ENCODE peak calls at places on chromosomes 11 and 22, in four cellular contexts. I is GM23338, Y is HCT116, J is stomach. L is an unnamed sample.

GRCh38 chr11:69508974-69509373 is 27.5 kb downstream of the LINC01488 start:
- DNase-seq in I (no peak), Y (no peak), J (no peak), L (peak)

GRCh38 chr11:69930081-69931059 is 111.2 kb upstream of the FGF3 start:
- DNase-seq in I (no peak), Y (no peak), J (no peak), L (no peak)

GRCh38 chr22:30875481-30876215 is 92.9 kb downstream of the MORC2 start:
- DNase-seq in I (no peak), Y (no peak), J (no peak), L (no peak)

GRCh38 chr11:71342116-71342515 is 89.7 kb upstream of the SHANK2 start:
- DNase-seq in I (no peak), Y (no peak), J (no peak), L (no peak)

GRCh38 chr11:117828641-117829368 is 4.3 kb upstream of the FXYD2 start:
- DNase-seq in I (no peak), Y (no peak), J (peak), L (peak)

GRCh38 chr11:115616941-115617340 is 112.7 kb upstream of the CADM1 start:
- DNase-seq in I (no peak), Y (no peak), J (no peak), L (no peak)

GRCh38 chr11:62923634-62924411 is 2.7 kb upstream of the CHRM1 start:
- DNase-seq in I (peak), Y (no peak), J (no peak), L (no peak)

GRCh38 chr11:134469627-134470026 is 57.6 kb upstream of the B3GAT1 start:
- DNase-seq in I (peak), Y (peak), J (no peak), L (no peak)

GRCh38 chr22:27170491-27170890 is 513.1 kb downstream of the MIAT start:
- DNase-seq in I (no peak), Y (peak), J (no peak), L (peak)

GRCh38 chr11:121595717-121596156 is 143.0 kb upstream of the SORL1-AS1 start:
- DNase-seq in I (no peak), Y (peak), J (no peak), L (no peak)

GRCh38 chr11:1906623-1907423 is 12.7 kb upstream of the TNNT3 start:
- DNase-seq in I (peak), Y (no peak), J (no peak), L (no peak)

GRCh38 chr11:11520231-11521015 is 101.4 kb downstream of the GALNT18 start:
- DNase-seq in I (peak), Y (no peak), J (no peak), L (no peak)

GRCh38 chr22:26709617-26710390 is 52.4 kb downstream of the MIAT start:
- DNase-seq in I (no peak), Y (no peak), J (no peak), L (no peak)

GRCh38 chr11:78662811-78663210 is 88.1 kb upstream of the NARS2 start:
- DNase-seq in I (no peak), Y (no peak), J (no peak), L (no peak)

GRCh38 chr22:48226026-48227013 is 1463.9 kb downstream of the TBC1D22A start:
- DNase-seq in I (no peak), Y (no peak), J (no peak), L (no peak)

GRCh38 chr11:117011541-117011908 is 86.7 kb downstream of the SIK3 start:
- DNase-seq in I (no peak), Y (no peak), J (no peak), L (no peak)

GRCh38 chr11:45673441-45673840 is 8.0 kb upstream of the CHST1 start:
- DNase-seq in I (no peak), Y (no peak), J (no peak), L (no peak)

GRCh38 chr11:72553748-72554147 is 119.4 kb upstream of the CLPB start:
- DNase-seq in I (peak), Y (no peak), J (no peak), L (no peak)

DNA sequence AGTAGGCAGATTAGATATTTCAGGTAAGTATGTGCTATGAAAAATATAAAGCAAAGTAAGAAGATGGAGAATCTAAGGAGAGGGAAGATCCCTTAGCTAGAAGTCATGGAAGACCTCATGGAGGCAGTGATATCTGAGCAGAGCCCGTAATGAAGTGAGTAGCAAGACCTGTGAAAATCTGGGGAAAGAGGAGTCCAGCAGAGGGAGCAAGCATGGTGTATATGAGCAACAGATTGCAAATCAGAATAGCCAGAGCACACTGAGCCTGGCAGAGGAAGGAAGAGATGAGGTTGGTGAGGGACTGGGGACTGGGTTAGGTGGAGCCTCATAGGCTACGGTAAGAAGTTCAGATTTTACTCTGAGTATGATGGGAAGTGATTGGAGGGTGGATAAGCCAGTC is 9.4 kb downstream of the LHFPL7 start:
- DNase-seq in I (peak), Y (no peak), J (no peak), L (peak)
- TF ChIP-seq CTCF in I (peak), Y (peak), J (peak), L (peak)

GRCh38 chr11:128689946-128690745 is 3.7 kb upstream of the FLI1 start:
- DNase-seq in I (peak), Y (no peak), J (no peak), L (no peak)
- TF ChIP-seq POLR2AphosphoS5 in I (no peak), Y (no peak), J (no peak), L (no peak)

GRCh38 chr11:107453594-107454286 is 3.9 kb downstream of the CWF19L2 start:
- DNase-seq in I (no peak), Y (no peak), J (no peak), L (no peak)

GRCh38 chr11:107457205-107457557 is 444 bp downstream of the CWF19L2 start:
- DNase-seq in I (peak), Y (no peak), J (no peak), L (no peak)

GRCh38 chr11:107457558-107458271 is at the start of gene CWF19L2:
- DNase-seq in I (peak), Y (peak), J (peak), L (peak)
- TF ChIP-seq CTCF in I (no peak), Y (no peak), J (no peak), L (no peak)

GRCh38 chr11:40391679-40392078 is 1067.8 kb downstream of the LRRC4C start:
- DNase-seq in I (no peak), Y (no peak), J (no peak), L (no peak)

GRCh38 chr11:40388097-40388818 is 1071.2 kb downstream of the LRRC4C start:
- DNase-seq in I (no peak), Y (no peak), J (no peak), L (no peak)

GRCh38 chr11:40381481-40381880 is 1078.0 kb downstream of the LRRC4C start:
- DNase-seq in I (no peak), Y (no peak), J (no peak), L (no peak)

GRCh38 chr11:40384991-40385390 is 1074.5 kb downstream of the LRRC4C start:
- DNase-seq in I (no peak), Y (no peak), J (no peak), L (no peak)

GRCh38 chr11:40387240-40387980 is 1072.0 kb downstream of the LRRC4C start:
- DNase-seq in I (no peak), Y (no peak), J (no peak), L (no peak)
- TF ChIP-seq POLR2AphosphoS5 in I (no peak), Y (no peak), J (no peak), L (no peak)

DNA sequence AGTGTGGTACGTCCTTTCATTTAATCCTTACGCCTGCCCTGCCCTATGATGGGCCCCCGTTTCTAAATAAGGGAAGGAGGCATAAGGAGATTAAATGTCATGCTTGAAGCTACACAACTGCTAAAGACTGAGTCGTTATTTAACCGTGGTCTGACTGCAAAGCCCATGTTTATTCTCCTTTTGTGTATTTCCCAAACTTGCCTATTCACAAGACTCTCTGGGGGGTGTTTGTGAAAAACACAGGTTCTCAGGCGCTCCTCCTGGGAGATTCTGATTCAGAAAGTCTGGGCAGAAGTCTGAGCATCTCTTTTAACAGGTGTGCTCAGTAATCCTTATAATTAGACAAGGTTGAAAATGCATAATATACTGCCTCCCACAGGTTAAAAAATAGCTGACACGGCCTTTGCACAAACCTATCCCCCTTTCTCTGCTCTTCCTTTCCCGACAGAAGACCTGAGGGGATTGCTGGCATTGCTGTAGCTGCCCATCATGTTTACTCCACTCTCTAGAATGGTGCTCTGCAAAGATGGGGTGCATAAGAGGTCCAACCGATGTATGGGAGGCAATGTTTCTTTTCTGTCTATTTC is 56.4 kb upstream of the ZBTB44 start:
- DNase-seq in I (peak), Y (no peak), J (no peak), L (no peak)
- TF ChIP-seq CTCF in I (peak), Y (peak), J (no peak), L (no peak)

GRCh38 chr22:36286096-36286957 is 33.4 kb downstream of the APOL1 start:
- DNase-seq in I (peak), Y (peak), J (peak), L (peak)
- TF ChIP-seq POLR2AphosphoS5 in I (no peak), Y (no peak), J (no peak), L (peak)

DNA sequence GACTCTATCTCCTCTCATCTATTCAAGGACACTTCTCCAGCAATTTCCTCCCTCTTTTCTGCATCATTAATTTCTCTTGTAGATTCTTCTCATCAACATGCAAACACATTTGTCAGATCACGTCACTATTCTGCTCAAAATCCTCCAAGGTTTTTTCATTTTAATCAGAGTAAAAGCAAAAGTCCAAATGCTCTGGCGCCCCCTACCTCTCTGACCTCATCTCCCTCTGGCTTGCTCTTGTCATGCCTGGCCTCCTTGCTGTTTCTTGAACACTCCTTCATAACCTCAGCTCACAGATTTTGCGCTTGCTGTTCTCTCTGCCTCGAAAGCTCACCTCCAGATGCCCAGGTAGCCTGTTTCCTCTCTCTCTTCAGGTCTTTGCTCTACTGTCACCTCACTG is 22.4 kb downstream of the RTCB start:
- DNase-seq in I (peak), Y (no peak), J (no peak), L (peak)
- TF ChIP-seq CTCF in I (peak), Y (peak), J (no peak), L (peak)

GRCh38 chr11:94151903-94152677 is 23.4 kb downstream of the PANX1 start:
- DNase-seq in I (no peak), Y (peak), J (peak), L (peak)
- TF ChIP-seq POLR2AphosphoS5 in I (no peak), Y (peak), J (peak), L (peak)

DNA sequence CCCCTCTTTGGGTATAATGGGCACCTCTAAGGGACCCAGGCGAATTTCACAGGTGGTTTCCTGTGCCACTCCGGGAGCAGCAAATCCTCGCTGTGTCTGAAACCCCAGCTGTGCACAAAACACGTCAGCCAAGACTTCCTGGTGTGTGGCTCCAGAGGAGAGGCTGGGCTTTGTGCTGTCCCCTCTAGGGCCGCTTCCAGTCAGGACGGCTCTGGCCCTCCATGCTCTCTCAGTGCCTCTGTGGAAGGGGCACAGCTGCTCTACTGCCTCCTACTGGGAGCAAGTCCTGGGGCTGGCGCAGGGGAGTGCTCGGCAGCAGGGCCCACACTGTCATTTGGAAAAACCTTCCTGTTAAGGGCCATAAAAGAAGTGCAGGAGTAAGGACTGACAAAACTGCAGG is 23.7 kb upstream of the ARFGAP3 start:
- DNase-seq in I (peak), Y (no peak), J (no peak), L (no peak)
- TF ChIP-seq CTCF in I (peak), Y (peak), J (no peak), L (no peak)